ENCODE peak calls at places on chromosomes 5 and 9, in six cellular contexts. One of them, this sample, is unnamed.

GRCh38 chr5:78989080-78989479 is 4.0 kb upstream of the ARSB start:
- DNase-seq in neural progenitor cell: no peak
- DNase-seq in lung: no peak
- DNase-seq in foreskin keratinocyte: no peak
- DNase-seq in H9: no peak
- DNase-seq in Panc1: no peak
- DNase-seq in this sample: no peak

GRCh38 chr9:20253635-20254034 is 368.7 kb downstream of the MLLT3 start:
- DNase-seq in neural progenitor cell: no peak
- DNase-seq in lung: no peak
- DNase-seq in foreskin keratinocyte: no peak
- DNase-seq in H9: no peak
- DNase-seq in Panc1: no peak
- DNase-seq in this sample: no peak

GRCh38 chr5:68252678-68253520 is 37.3 kb downstream of the PIK3R1 start:
- DNase-seq in neural progenitor cell: peak; percentile 85
- DNase-seq in lung: peak; percentile 58
- DNase-seq in foreskin keratinocyte: no peak
- DNase-seq in H9: peak; percentile 58
- DNase-seq in Panc1: peak; percentile 35
- DNase-seq in this sample: peak; percentile 46

GRCh38 chr5:178619390-178619789 is 7.5 kb downstream of the CLK4 start:
- DNase-seq in neural progenitor cell: no peak
- DNase-seq in lung: no peak
- DNase-seq in foreskin keratinocyte: no peak
- DNase-seq in H9: no peak
- DNase-seq in Panc1: no peak
- DNase-seq in this sample: no peak

GRCh38 chr9:131709741-131710499 is 30.0 kb downstream of the RAPGEF1 start:
- DNase-seq in neural progenitor cell: peak; percentile 31
- DNase-seq in lung: no peak
- DNase-seq in foreskin keratinocyte: peak; percentile 43
- DNase-seq in H9: no peak
- DNase-seq in Panc1: no peak
- DNase-seq in this sample: no peak

GRCh38 chr5:177362102-177362868 is 4.6 kb downstream of the RGS14 start:
- DNase-seq in neural progenitor cell: no peak
- DNase-seq in lung: peak; percentile 54
- DNase-seq in foreskin keratinocyte: no peak
- DNase-seq in H9: no peak
- DNase-seq in Panc1: no peak
- DNase-seq in this sample: no peak

GRCh38 chr5:172771439-172772111 is 580 bp upstream of the DUSP1 start:
- DNase-seq in neural progenitor cell: no peak
- DNase-seq in lung: no peak
- DNase-seq in foreskin keratinocyte: no peak
- DNase-seq in H9: no peak
- DNase-seq in Panc1: no peak
- DNase-seq in this sample: peak; percentile 53

GRCh38 chr5:96377167-96377566 is 55.9 kb downstream of the PCSK1 start:
- DNase-seq in neural progenitor cell: no peak
- DNase-seq in lung: no peak
- DNase-seq in foreskin keratinocyte: no peak
- DNase-seq in H9: no peak
- DNase-seq in Panc1: no peak
- DNase-seq in this sample: no peak

GRCh38 chr5:96492654-96493053 is 59.6 kb upstream of the PCSK1 start:
- DNase-seq in neural progenitor cell: no peak
- DNase-seq in lung: no peak
- DNase-seq in foreskin keratinocyte: peak; percentile 12
- DNase-seq in H9: no peak
- DNase-seq in Panc1: no peak
- DNase-seq in this sample: no peak

GRCh38 chr9:92179286-92180002 is 64.2 kb upstream of the SPTLC1 start:
- DNase-seq in neural progenitor cell: no peak
- DNase-seq in lung: no peak
- DNase-seq in foreskin keratinocyte: no peak
- DNase-seq in H9: no peak
- DNase-seq in Panc1: no peak
- DNase-seq in this sample: no peak

GRCh38 chr5:59548807-59549357 is 344.6 kb downstream of the PDE4D start:
- DNase-seq in neural progenitor cell: no peak
- DNase-seq in lung: peak; percentile 51
- DNase-seq in foreskin keratinocyte: peak; percentile 42
- DNase-seq in H9: no peak
- DNase-seq in Panc1: no peak
- DNase-seq in this sample: peak; percentile 90

GRCh38 chr5:139443766-139444473 is 4.6 kb upstream of the DNAJC18 start:
- DNase-seq in neural progenitor cell: no peak
- DNase-seq in lung: no peak
- DNase-seq in foreskin keratinocyte: peak; percentile 64
- DNase-seq in H9: no peak
- DNase-seq in Panc1: no peak
- DNase-seq in this sample: no peak

GRCh38 chr9:68513981-68514380 is 26.7 kb downstream of the TMEM252 start:
- DNase-seq in neural progenitor cell: no peak
- DNase-seq in lung: no peak
- DNase-seq in foreskin keratinocyte: no peak
- DNase-seq in H9: no peak
- DNase-seq in Panc1: no peak
- DNase-seq in this sample: no peak

GRCh38 chr5:179820127-179820482 is 600 bp upstream of the SQSTM1 start:
- DNase-seq in neural progenitor cell: no peak
- DNase-seq in lung: no peak
- DNase-seq in foreskin keratinocyte: no peak
- DNase-seq in H9: no peak
- DNase-seq in Panc1: no peak
- DNase-seq in this sample: no peak

GRCh38 chr9:137672907-137673791 is 54.3 kb downstream of the EHMT1 start:
- DNase-seq in neural progenitor cell: peak; percentile 77
- DNase-seq in lung: peak; percentile 52
- DNase-seq in foreskin keratinocyte: peak; percentile 18
- DNase-seq in H9: no peak
- DNase-seq in Panc1: peak; percentile 25
- DNase-seq in this sample: peak; percentile 39

GRCh38 chr9:135012166-135012565 is 75.3 kb upstream of the OLFM1 start:
- DNase-seq in neural progenitor cell: no peak
- DNase-seq in lung: no peak
- DNase-seq in foreskin keratinocyte: no peak
- DNase-seq in H9: no peak
- DNase-seq in Panc1: no peak
- DNase-seq in this sample: no peak

GRCh38 chr9:90047828-90048227 is 443.0 kb downstream of the GADD45G start:
- DNase-seq in neural progenitor cell: no peak
- DNase-seq in lung: no peak
- DNase-seq in foreskin keratinocyte: no peak
- DNase-seq in H9: no peak
- DNase-seq in Panc1: no peak
- DNase-seq in this sample: no peak

GRCh38 chr5:39213437-39214207 is 5.7 kb downstream of the FYB1 start:
- DNase-seq in neural progenitor cell: no peak
- DNase-seq in lung: no peak
- DNase-seq in foreskin keratinocyte: no peak
- DNase-seq in H9: no peak
- DNase-seq in Panc1: no peak
- DNase-seq in this sample: no peak

DNA sequence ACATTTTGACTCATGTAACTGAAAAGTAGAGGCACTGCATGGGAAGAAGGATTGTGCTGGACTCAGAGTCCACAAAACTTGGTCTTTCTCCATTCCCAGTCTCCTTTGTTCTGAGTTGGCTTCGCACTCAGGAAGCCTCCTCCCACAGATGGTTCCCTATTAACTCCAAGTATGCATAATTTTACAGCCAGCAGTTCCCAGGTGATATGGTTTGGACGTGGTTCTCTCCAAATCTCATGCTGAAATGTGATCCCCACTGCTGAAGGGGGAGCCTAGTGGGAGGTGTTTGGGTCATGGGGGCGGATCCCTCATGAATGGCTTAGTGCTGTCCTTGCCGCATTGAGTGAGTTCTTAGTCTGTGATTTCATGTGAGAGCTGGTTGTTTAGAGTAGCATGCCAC is 86.6 kb downstream of the FEM1C start:
- DNase-seq in neural progenitor cell: peak; percentile 8
- DNase-seq in lung: no peak
- DNase-seq in foreskin keratinocyte: no peak
- DNase-seq in H9: no peak
- DNase-seq in Panc1: no peak
- DNase-seq in this sample: no peak
- H3K27ac ChIP-seq in neural progenitor cell: no peak overlapping the region
- H3K27ac ChIP-seq in lung: no peak overlapping the region
- H3K27ac ChIP-seq in foreskin keratinocyte: no peak overlapping the region
- H3K27ac ChIP-seq in H9: no peak overlapping the region
- H3K27ac ChIP-seq in Panc1: no peak overlapping the region
- H3K27ac ChIP-seq in this sample: no peak overlapping the region

GRCh38 chr9:107274096-107274495 is 9.0 kb upstream of the RAD23B start:
- DNase-seq in neural progenitor cell: no peak
- DNase-seq in lung: no peak
- DNase-seq in foreskin keratinocyte: no peak
- DNase-seq in H9: no peak
- DNase-seq in Panc1: no peak
- DNase-seq in this sample: no peak

GRCh38 chr9:107273634-107274033 is 9.4 kb upstream of the RAD23B start:
- DNase-seq in neural progenitor cell: no peak
- DNase-seq in lung: no peak
- DNase-seq in foreskin keratinocyte: no peak
- DNase-seq in H9: no peak
- DNase-seq in Panc1: no peak
- DNase-seq in this sample: no peak

GRCh38 chr9:107274953-107275422 is 8.1 kb upstream of the RAD23B start:
- DNase-seq in neural progenitor cell: no peak
- DNase-seq in lung: no peak
- DNase-seq in foreskin keratinocyte: peak; percentile 99
- DNase-seq in H9: no peak
- DNase-seq in Panc1: peak; percentile 27
- DNase-seq in this sample: peak; percentile 97

GRCh38 chr9:107276966-107277710 is 5.9 kb upstream of the RAD23B start:
- DNase-seq in neural progenitor cell: no peak
- DNase-seq in lung: no peak
- DNase-seq in foreskin keratinocyte: no peak
- DNase-seq in H9: no peak
- DNase-seq in Panc1: no peak
- DNase-seq in this sample: no peak

GRCh38 chr9:107275530-107275929 is 7.5 kb upstream of the RAD23B start:
- DNase-seq in neural progenitor cell: no peak
- DNase-seq in lung: no peak
- DNase-seq in foreskin keratinocyte: no peak
- DNase-seq in H9: no peak
- DNase-seq in Panc1: no peak
- DNase-seq in this sample: no peak
- H3K4me1 ChIP-seq in neural progenitor cell: no peaks in the 10 kb centered on the region
- H3K4me1 ChIP-seq in lung: no peaks in the 10 kb centered on the region
- H3K4me1 ChIP-seq in foreskin keratinocyte: peaks cover 16% of the 10 kb centered on the region
- H3K4me1 ChIP-seq in H9: no peaks in the 10 kb centered on the region
- H3K4me1 ChIP-seq in Panc1: peaks cover 2% of the 10 kb centered on the region
- H3K4me1 ChIP-seq in this sample: peaks cover 39% of the 10 kb centered on the region

DNA sequence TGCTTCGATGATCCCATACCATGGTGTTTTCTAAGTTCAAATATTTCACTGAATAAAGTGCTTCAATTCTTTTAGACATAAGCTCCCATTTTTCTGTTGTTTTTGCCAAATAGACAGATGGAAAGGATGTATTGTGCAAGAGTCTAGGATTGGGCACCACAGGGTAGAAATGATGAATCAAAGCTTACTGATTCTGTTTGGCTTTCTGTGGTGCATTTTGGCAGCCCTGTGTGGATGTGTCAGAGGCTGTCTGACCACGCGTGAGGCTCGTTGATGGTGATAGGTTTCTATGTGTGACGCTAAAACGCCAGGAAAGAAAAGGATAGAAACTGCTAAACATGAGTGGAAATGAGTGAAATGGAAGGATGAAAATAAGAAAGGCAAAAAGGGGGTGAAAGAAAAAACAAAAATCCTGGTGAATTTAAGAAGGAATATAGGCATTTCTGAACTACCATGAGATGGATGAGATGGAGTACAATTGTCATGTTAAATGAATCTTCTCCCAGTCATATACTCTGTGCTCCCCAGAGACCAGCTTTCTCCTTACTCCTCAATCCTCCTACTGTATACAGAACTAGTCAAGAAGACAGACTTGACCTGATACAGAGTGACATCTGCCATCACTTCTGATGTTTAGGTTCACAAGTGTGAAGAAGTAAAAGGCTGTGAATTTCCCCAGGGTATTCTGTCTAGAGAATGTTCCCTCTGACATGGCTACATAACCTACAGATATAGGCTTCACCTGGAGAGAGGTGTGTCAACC is 54.4 kb downstream of the ANKH start:
- DNase-seq in neural progenitor cell: no peak
- DNase-seq in lung: no peak
- DNase-seq in foreskin keratinocyte: peak; percentile 60
- DNase-seq in H9: no peak
- DNase-seq in Panc1: no peak
- DNase-seq in this sample: no peak
- H3K27ac ChIP-seq in neural progenitor cell: no peak overlapping the region
- H3K27ac ChIP-seq in lung: no peak overlapping the region
- H3K27ac ChIP-seq in foreskin keratinocyte: peak overlapping the region; percentile 38
- H3K27ac ChIP-seq in H9: no peak overlapping the region
- H3K27ac ChIP-seq in Panc1: no peak overlapping the region
- H3K27ac ChIP-seq in this sample: no peak overlapping the region

GRCh38 chr9:93256878-93257807 is 73.2 kb downstream of the WNK2 start:
- DNase-seq in neural progenitor cell: no peak
- DNase-seq in lung: no peak
- DNase-seq in foreskin keratinocyte: no peak
- DNase-seq in H9: peak; percentile 21
- DNase-seq in Panc1: no peak
- DNase-seq in this sample: no peak
- H3K4me1 ChIP-seq in neural progenitor cell: no peaks in the 10 kb centered on the region
- H3K4me1 ChIP-seq in lung: no peaks in the 10 kb centered on the region
- H3K4me1 ChIP-seq in foreskin keratinocyte: no peaks in the 10 kb centered on the region
- H3K4me1 ChIP-seq in H9: no peaks in the 10 kb centered on the region
- H3K4me1 ChIP-seq in Panc1: no peaks in the 10 kb centered on the region
- H3K4me1 ChIP-seq in this sample: peaks cover 8% of the 10 kb centered on the region

DNA sequence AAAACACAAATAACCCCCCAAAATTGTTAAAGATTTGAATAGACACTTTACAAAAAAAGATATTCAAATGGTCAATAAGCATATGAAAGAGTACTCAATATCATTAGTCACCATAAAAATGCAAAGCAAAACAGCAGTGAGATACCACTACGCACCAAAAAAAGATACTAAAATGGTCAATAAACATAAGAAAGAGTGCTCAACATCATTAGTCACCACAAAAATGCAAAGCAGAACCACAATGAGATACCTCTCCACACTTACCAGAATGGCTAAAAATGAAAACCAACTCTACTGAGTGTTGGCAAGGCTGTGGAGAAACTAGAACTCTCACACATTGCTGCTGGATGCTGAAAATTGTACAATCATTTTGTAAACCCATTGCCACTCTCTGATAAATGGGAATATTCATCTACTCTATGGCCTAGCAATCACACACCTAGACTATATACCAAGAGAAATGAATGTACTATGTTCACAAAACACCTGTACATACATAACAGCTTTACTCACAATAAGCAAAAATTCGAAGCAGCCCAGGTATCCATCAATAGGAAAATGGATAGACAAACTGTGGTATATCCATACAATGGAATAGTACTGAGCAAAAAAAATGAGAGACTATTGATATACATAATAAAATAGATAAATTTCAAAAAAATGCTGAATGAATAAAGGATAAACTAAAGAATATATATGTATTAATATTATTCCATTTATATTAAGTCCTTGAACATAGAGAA is 205.0 kb upstream of the DAPK1 start:
- DNase-seq in neural progenitor cell: no peak
- DNase-seq in lung: no peak
- DNase-seq in foreskin keratinocyte: no peak
- DNase-seq in H9: no peak
- DNase-seq in Panc1: no peak
- DNase-seq in this sample: no peak
- H3K27ac ChIP-seq in neural progenitor cell: no peak overlapping the region
- H3K27ac ChIP-seq in lung: no peak overlapping the region
- H3K27ac ChIP-seq in foreskin keratinocyte: no peak overlapping the region
- H3K27ac ChIP-seq in H9: no peak overlapping the region
- H3K27ac ChIP-seq in Panc1: no peak overlapping the region
- H3K27ac ChIP-seq in this sample: no peak overlapping the region